ENCODE peak calls at places on chromosomes 3 and 15, in eight cellular contexts. One of them, this sample, is unnamed.

GRCh38 chr15:72315706-72316370 is 4.1 kb downstream of the CELF6 start:
- DNase-seq in DND-41: peak
- DNase-seq in cardiac fibroblast: peak
- DNase-seq in body of pancreas: peak
- DNase-seq in sigmoid colon: no peak
- DNase-seq in CD4-positive, alpha-beta T cell: no peak
- DNase-seq in IMR-90: no peak
- DNase-seq in neural crest cell: no peak
- DNase-seq in this sample: no peak

GRCh38 chr3:120798346-120798745 is 55.8 kb downstream of the GTF2E1 start:
- DNase-seq in DND-41: no peak
- DNase-seq in cardiac fibroblast: no peak
- DNase-seq in body of pancreas: no peak
- DNase-seq in sigmoid colon: no peak
- DNase-seq in CD4-positive, alpha-beta T cell: no peak
- DNase-seq in IMR-90: peak
- DNase-seq in neural crest cell: no peak
- DNase-seq in this sample: no peak

GRCh38 chr3:112671930-112672715 is 31.2 kb upstream of the CCDC80 start:
- DNase-seq in DND-41: no peak
- DNase-seq in cardiac fibroblast: peak
- DNase-seq in body of pancreas: no peak
- DNase-seq in sigmoid colon: no peak
- DNase-seq in CD4-positive, alpha-beta T cell: no peak
- DNase-seq in IMR-90: peak
- DNase-seq in neural crest cell: no peak
- DNase-seq in this sample: no peak

GRCh38 chr15:32119694-32120330 is 89.5 kb downstream of the CHRNA7 start:
- DNase-seq in DND-41: no peak
- DNase-seq in cardiac fibroblast: no peak
- DNase-seq in body of pancreas: no peak
- DNase-seq in sigmoid colon: no peak
- DNase-seq in CD4-positive, alpha-beta T cell: no peak
- DNase-seq in IMR-90: no peak
- DNase-seq in neural crest cell: no peak
- DNase-seq in this sample: no peak

GRCh38 chr15:69559440-69560215 is 107.0 kb downstream of the RPLP1 start:
- DNase-seq in DND-41: no peak
- DNase-seq in cardiac fibroblast: peak
- DNase-seq in body of pancreas: no peak
- DNase-seq in sigmoid colon: no peak
- DNase-seq in CD4-positive, alpha-beta T cell: no peak
- DNase-seq in IMR-90: no peak
- DNase-seq in neural crest cell: no peak
- DNase-seq in this sample: no peak

GRCh38 chr3:30203301-30203700 is 403.1 kb upstream of the TGFBR2 start:
- DNase-seq in DND-41: no peak
- DNase-seq in cardiac fibroblast: no peak
- DNase-seq in body of pancreas: no peak
- DNase-seq in sigmoid colon: no peak
- DNase-seq in CD4-positive, alpha-beta T cell: no peak
- DNase-seq in IMR-90: peak
- DNase-seq in neural crest cell: no peak
- DNase-seq in this sample: no peak

GRCh38 chr3:46488735-46489361 is 8.9 kb upstream of the RTP3 start:
- DNase-seq in DND-41: peak
- DNase-seq in cardiac fibroblast: peak
- DNase-seq in body of pancreas: peak
- DNase-seq in sigmoid colon: peak
- DNase-seq in CD4-positive, alpha-beta T cell: peak
- DNase-seq in IMR-90: peak
- DNase-seq in neural crest cell: peak
- DNase-seq in this sample: peak

GRCh38 chr3:166527325-166527724 is 690.1 kb upstream of the BCHE start:
- DNase-seq in DND-41: no peak
- DNase-seq in cardiac fibroblast: no peak
- DNase-seq in body of pancreas: no peak
- DNase-seq in sigmoid colon: no peak
- DNase-seq in CD4-positive, alpha-beta T cell: no peak
- DNase-seq in IMR-90: peak
- DNase-seq in neural crest cell: no peak
- DNase-seq in this sample: no peak

GRCh38 chr15:31353931-31354330 is 27.3 kb downstream of the KLF13 start:
- DNase-seq in DND-41: no peak
- DNase-seq in cardiac fibroblast: peak
- DNase-seq in body of pancreas: peak
- DNase-seq in sigmoid colon: no peak
- DNase-seq in CD4-positive, alpha-beta T cell: no peak
- DNase-seq in IMR-90: no peak
- DNase-seq in neural crest cell: no peak
- DNase-seq in this sample: no peak

GRCh38 chr15:59885832-59886231 is 118.3 kb upstream of the FOXB1 start:
- DNase-seq in DND-41: no peak
- DNase-seq in cardiac fibroblast: peak
- DNase-seq in body of pancreas: peak
- DNase-seq in sigmoid colon: no peak
- DNase-seq in CD4-positive, alpha-beta T cell: no peak
- DNase-seq in IMR-90: no peak
- DNase-seq in neural crest cell: peak
- DNase-seq in this sample: no peak

GRCh38 chr3:49872801-49873281 is 3.1 kb upstream of the CAMKV start:
- DNase-seq in DND-41: no peak
- DNase-seq in cardiac fibroblast: no peak
- DNase-seq in body of pancreas: no peak
- DNase-seq in sigmoid colon: no peak
- DNase-seq in CD4-positive, alpha-beta T cell: no peak
- DNase-seq in IMR-90: no peak
- DNase-seq in neural crest cell: no peak
- DNase-seq in this sample: no peak

GRCh38 chr3:156812521-156813335 is 13.4 kb upstream of the LEKR1 start:
- DNase-seq in DND-41: no peak
- DNase-seq in cardiac fibroblast: no peak
- DNase-seq in body of pancreas: peak
- DNase-seq in sigmoid colon: no peak
- DNase-seq in CD4-positive, alpha-beta T cell: no peak
- DNase-seq in IMR-90: peak
- DNase-seq in neural crest cell: no peak
- DNase-seq in this sample: no peak

GRCh38 chr3:108008106-108008505 is 82.7 kb downstream of the CD47 start:
- DNase-seq in DND-41: no peak
- DNase-seq in cardiac fibroblast: no peak
- DNase-seq in body of pancreas: no peak
- DNase-seq in sigmoid colon: no peak
- DNase-seq in CD4-positive, alpha-beta T cell: no peak
- DNase-seq in IMR-90: no peak
- DNase-seq in neural crest cell: no peak
- DNase-seq in this sample: no peak

GRCh38 chr3:45778761-45779201 is 17.6 kb downstream of the SLC6A20 start:
- DNase-seq in DND-41: no peak
- DNase-seq in cardiac fibroblast: no peak
- DNase-seq in body of pancreas: no peak
- DNase-seq in sigmoid colon: no peak
- DNase-seq in CD4-positive, alpha-beta T cell: no peak
- DNase-seq in IMR-90: no peak
- DNase-seq in neural crest cell: no peak
- DNase-seq in this sample: no peak

GRCh38 chr3:113265281-113265680 is 53.9 kb downstream of the BOC start:
- DNase-seq in DND-41: no peak
- DNase-seq in cardiac fibroblast: no peak
- DNase-seq in body of pancreas: no peak
- DNase-seq in sigmoid colon: no peak
- DNase-seq in CD4-positive, alpha-beta T cell: no peak
- DNase-seq in IMR-90: no peak
- DNase-seq in neural crest cell: no peak
- DNase-seq in this sample: no peak

GRCh38 chr15:77009646-77010311 is 14.9 kb downstream of the PSTPIP1 start:
- DNase-seq in DND-41: no peak
- DNase-seq in cardiac fibroblast: no peak
- DNase-seq in body of pancreas: no peak
- DNase-seq in sigmoid colon: no peak
- DNase-seq in CD4-positive, alpha-beta T cell: no peak
- DNase-seq in IMR-90: peak
- DNase-seq in neural crest cell: no peak
- DNase-seq in this sample: no peak

GRCh38 chr15:34620122-34620521 is 36.7 kb upstream of the GOLGA8B start:
- DNase-seq in DND-41: no peak
- DNase-seq in cardiac fibroblast: no peak
- DNase-seq in body of pancreas: no peak
- DNase-seq in sigmoid colon: no peak
- DNase-seq in CD4-positive, alpha-beta T cell: no peak
- DNase-seq in IMR-90: no peak
- DNase-seq in neural crest cell: no peak
- DNase-seq in this sample: no peak

DNA sequence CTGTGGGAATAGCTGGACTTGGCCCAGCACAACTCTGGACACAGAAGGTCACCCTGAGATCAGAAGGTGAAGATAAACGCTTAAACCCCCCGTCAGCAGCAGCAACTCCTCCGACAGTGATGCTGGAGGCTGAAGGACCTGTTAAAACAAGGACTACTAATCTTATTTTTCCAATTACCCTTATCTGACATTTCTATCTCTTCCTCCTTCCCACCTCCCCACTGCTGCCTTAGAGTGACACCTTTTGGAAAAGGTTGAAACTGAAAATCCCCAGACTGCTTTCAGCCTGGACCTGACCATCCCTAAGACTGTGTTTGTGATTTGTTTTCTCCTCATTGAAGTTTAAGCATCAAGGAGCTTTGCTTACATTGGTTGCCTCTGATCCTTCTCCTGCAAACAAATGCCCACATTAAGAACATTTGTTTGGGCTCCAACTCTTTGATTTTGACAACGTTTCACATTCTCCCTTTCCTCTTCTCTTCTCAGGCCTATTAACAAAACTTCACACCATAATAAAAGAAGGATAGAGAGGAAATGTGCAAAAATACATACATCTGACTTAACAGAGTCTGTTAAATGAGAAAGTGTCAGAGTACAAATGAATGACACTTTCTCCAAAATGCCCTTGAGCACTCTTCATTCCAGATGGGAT is 410.6 kb upstream of the WNT5A start:
- DNase-seq in DND-41: no peak
- DNase-seq in cardiac fibroblast: no peak
- DNase-seq in body of pancreas: peak
- DNase-seq in sigmoid colon: no peak
- DNase-seq in CD4-positive, alpha-beta T cell: no peak
- DNase-seq in IMR-90: peak
- DNase-seq in neural crest cell: no peak
- DNase-seq in this sample: no peak
- TF ChIP-seq CTCF in DND-41: peak
- TF ChIP-seq CTCF in cardiac fibroblast: no peak
- TF ChIP-seq CTCF in body of pancreas: no peak
- TF ChIP-seq CTCF in sigmoid colon: no peak
- TF ChIP-seq CTCF in CD4-positive, alpha-beta T cell: no peak
- TF ChIP-seq CTCF in IMR-90: peak
- TF ChIP-seq CTCF in neural crest cell: peak
- TF ChIP-seq CTCF in this sample: peak

DNA sequence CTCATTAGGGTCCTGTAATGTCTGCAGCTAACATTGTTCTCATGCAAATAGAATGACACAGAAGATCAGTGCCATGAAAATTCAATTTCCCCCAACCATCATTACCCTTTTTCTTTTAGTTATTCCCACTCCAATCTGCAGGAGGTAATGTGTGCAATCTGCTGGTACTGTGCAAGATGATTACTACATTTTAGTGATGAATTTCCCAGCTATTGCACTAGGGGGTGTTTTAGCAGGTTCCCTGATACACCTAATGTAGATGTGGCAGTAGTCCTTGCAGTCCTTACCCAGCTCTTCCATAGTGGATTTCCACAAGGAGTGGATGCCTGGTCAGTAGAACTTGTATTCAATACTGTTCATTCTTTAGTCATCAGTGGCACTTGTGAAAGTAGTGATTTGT is 119.3 kb downstream of the ROBO2 start:
- DNase-seq in DND-41: no peak
- DNase-seq in cardiac fibroblast: no peak
- DNase-seq in body of pancreas: no peak
- DNase-seq in sigmoid colon: no peak
- DNase-seq in CD4-positive, alpha-beta T cell: no peak
- DNase-seq in IMR-90: no peak
- DNase-seq in neural crest cell: no peak
- DNase-seq in this sample: no peak
- TF ChIP-seq CTCF in DND-41: no peak
- TF ChIP-seq CTCF in cardiac fibroblast: no peak
- TF ChIP-seq CTCF in body of pancreas: no peak
- TF ChIP-seq CTCF in sigmoid colon: no peak
- TF ChIP-seq CTCF in CD4-positive, alpha-beta T cell: no peak
- TF ChIP-seq CTCF in IMR-90: no peak
- TF ChIP-seq CTCF in neural crest cell: peak
- TF ChIP-seq CTCF in this sample: peak

DNA sequence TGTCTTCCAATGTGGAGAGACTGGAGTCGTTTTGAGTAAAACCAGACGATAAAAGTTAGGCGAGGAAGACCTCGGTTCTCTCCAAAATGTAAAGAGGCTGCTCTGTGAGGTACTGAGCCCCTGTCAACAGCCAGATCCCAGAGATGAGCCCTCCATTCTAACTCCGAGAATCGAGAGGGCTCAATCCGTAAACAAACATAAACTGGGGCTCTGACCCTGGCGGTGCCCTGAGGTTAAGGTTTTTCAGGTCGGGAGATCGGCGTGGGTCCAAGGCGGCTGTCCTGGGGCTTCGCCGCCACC is 417 bp downstream of the TBCCD1 start:
- DNase-seq in DND-41: no peak
- DNase-seq in cardiac fibroblast: no peak
- DNase-seq in body of pancreas: no peak
- DNase-seq in sigmoid colon: no peak
- DNase-seq in CD4-positive, alpha-beta T cell: no peak
- DNase-seq in IMR-90: no peak
- DNase-seq in neural crest cell: no peak
- DNase-seq in this sample: no peak
- TF ChIP-seq CTCF in DND-41: no peak
- TF ChIP-seq CTCF in cardiac fibroblast: no peak
- TF ChIP-seq CTCF in body of pancreas: no peak
- TF ChIP-seq CTCF in sigmoid colon: no peak
- TF ChIP-seq CTCF in CD4-positive, alpha-beta T cell: no peak
- TF ChIP-seq CTCF in IMR-90: no peak
- TF ChIP-seq CTCF in neural crest cell: peak
- TF ChIP-seq CTCF in this sample: no peak

DNA sequence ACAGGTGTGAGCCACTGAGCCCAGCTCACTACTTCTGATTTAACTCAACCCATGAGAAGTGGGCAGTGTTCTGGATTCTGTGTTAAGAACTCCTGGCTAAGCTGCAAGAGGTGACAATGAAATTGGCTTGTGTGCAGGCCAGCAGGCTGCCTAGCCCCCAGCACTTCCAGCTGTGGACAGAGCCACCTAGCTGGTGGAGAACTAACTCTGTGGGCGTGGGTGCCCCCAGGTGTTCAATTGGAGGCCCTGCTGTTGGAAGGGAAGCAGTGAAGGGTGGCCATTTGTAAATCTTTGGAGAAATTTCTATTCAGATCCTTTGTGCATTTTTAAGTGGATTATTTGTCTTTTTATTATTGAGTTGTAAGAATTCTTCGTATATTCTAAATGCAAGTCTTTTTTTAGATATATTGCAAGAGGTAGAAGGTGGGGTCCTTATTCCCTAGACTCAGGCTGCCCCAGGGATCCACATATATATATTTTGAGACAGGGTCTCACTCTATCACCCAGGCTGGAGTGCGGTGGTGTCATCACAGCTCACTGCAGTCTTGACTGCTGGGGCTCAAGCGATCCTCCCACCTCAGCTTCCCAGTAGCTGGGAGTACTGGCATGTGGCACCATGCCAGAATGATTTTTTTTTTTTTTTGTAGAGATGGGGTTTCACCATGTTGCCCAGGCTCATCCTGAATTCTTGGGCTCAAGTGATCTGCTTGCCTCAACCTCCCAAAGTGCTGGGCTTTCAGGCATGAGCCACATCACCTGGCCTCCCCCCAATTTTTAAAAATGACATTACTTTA is 7.2 kb upstream of the SCAMP5 start:
- DNase-seq in DND-41: peak
- DNase-seq in cardiac fibroblast: peak
- DNase-seq in body of pancreas: peak
- DNase-seq in sigmoid colon: no peak
- DNase-seq in CD4-positive, alpha-beta T cell: peak
- DNase-seq in IMR-90: peak
- DNase-seq in neural crest cell: no peak
- DNase-seq in this sample: peak
- TF ChIP-seq CTCF in DND-41: peak
- TF ChIP-seq CTCF in cardiac fibroblast: peak
- TF ChIP-seq CTCF in body of pancreas: peak
- TF ChIP-seq CTCF in sigmoid colon: no peak
- TF ChIP-seq CTCF in CD4-positive, alpha-beta T cell: peak
- TF ChIP-seq CTCF in IMR-90: peak
- TF ChIP-seq CTCF in neural crest cell: peak
- TF ChIP-seq CTCF in this sample: peak